ENCODE peak calls at places on chromosomes 12 and 14, in ten cellular contexts. X, G, D, H, M, Y, E, R, P and U are unnamed samples.

GRCh38 chr12:117080707-117081141 is 18.5 kb downstream of the TESC start:
- DNase-seq in X (no peak), G (no peak), D (no peak), H (no peak), M (no peak), Y (no peak), E (no peak), R (no peak), P (no peak), U (no peak)

GRCh38 chr12:113065126-113066007 is 8.8 kb downstream of the DTX1 start:
- DNase-seq in X (no peak), G (no peak), D (no peak), H (peak; percentile 63), M (no peak), Y (no peak), E (peak; percentile 85), R (no peak), P (no peak), U (no peak)

GRCh38 chr12:121797937-121798801 is 4.7 kb upstream of the RHOF start:
- DNase-seq in X (peak; percentile 76), G (no peak), D (peak; percentile 87), H (no peak), M (no peak), Y (no peak), E (peak; percentile 49), R (no peak), P (no peak), U (peak; percentile 55)

GRCh38 chr12:132199101-132199500 is 54.8 kb downstream of the NOC4L start:
- DNase-seq in X (no peak), G (no peak), D (no peak), H (no peak), M (no peak), Y (no peak), E (no peak), R (no peak), P (no peak), U (no peak)

GRCh38 chr14:69572634-69573135 is 2.0 kb downstream of the CCDC177 start:
- DNase-seq in X (no peak), G (no peak), D (no peak), H (no peak), M (no peak), Y (no peak), E (peak; percentile 21), R (no peak), P (no peak), U (no peak)

GRCh38 chr12:25155031-25155576 is 39.9 kb downstream of the DNAI7 start:
- DNase-seq in X (no peak), G (peak; percentile 16), D (no peak), H (peak; percentile 10), M (no peak), Y (no peak), E (peak; percentile 58), R (no peak), P (no peak), U (peak; percentile 43)

GRCh38 chr14:22883191-22883976 is at the start of gene REM2:
- DNase-seq in X (no peak), G (no peak), D (no peak), H (no peak), M (no peak), Y (no peak), E (peak; percentile 51), R (no peak), P (no peak), U (no peak)

GRCh38 chr12:94649349-94650142 is 811 bp downstream of the TMCC3 start:
- DNase-seq in X (peak; percentile 64), G (no peak), D (peak; percentile 66), H (peak; percentile 43), M (peak; percentile 45), Y (peak; percentile 24), E (peak; percentile 67), R (peak; percentile 48), P (no peak), U (peak; percentile 64)

GRCh38 chr12:120321382-120322202 is 6.0 kb downstream of the PLA2G1B start:
- DNase-seq in X (peak; percentile 51), G (peak; percentile 92), D (peak; percentile 23), H (no peak), M (no peak), Y (no peak), E (no peak), R (peak; percentile 44), P (no peak), U (no peak)

GRCh38 chr14:24971255-24971654 is 78.7 kb downstream of the STXBP6 start:
- DNase-seq in X (no peak), G (no peak), D (no peak), H (no peak), M (no peak), Y (no peak), E (no peak), R (no peak), P (no peak), U (no peak)

DNA sequence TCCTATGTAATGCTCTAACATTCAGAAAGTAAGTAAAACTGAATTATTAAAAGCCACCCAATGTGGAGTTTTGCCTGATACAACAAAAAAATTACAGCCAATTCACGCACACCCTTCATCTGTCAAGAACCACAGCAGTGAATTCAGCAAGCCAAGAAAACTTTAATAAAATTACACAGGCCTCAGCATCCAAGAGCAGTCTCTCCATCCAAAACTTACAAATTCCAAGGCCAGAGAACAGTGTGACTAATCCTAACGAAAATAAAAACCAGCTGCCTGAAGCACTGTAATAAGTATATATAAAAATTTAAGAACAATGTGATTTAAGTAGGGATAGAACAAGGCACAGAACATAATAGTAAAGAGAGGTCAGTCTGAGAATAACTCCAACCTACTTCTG is 54.2 kb downstream of the SIX6 start:
- DNase-seq in X (no peak), G (no peak), D (no peak), H (no peak), M (no peak), Y (no peak), E (no peak), R (no peak), P (no peak), U (no peak)
- TF ChIP-seq POLR2AphosphoS5 in X (no peak), G (no peak), D (no peak), H (no peak), M (no peak), Y (no peak), E (no peak), R (no peak), P (no peak), U (no peak)

GRCh38 chr12:6952860-6953416 is 1.8 kb downstream of the PTPN6 start:
- DNase-seq in X (no peak), G (no peak), D (no peak), H (no peak), M (no peak), Y (no peak), E (no peak), R (no peak), P (no peak), U (no peak)

GRCh38 chr12:6953417-6954315 is 2.5 kb downstream of the PTPN6 start:
- DNase-seq in X (peak; percentile 54), G (no peak), D (peak; percentile 79), H (no peak), M (no peak), Y (no peak), E (no peak), R (peak; percentile 75), P (peak; percentile 79), U (peak; percentile 46)

GRCh38 chr12:6954754-6955461 is 3.8 kb downstream of the PTPN6 start:
- DNase-seq in X (no peak), G (no peak), D (no peak), H (no peak), M (no peak), Y (no peak), E (no peak), R (no peak), P (peak; percentile 63), U (no peak)

GRCh38 chr12:6955462-6956331 is 4.5 kb downstream of the PTPN6 start:
- DNase-seq in X (no peak), G (no peak), D (peak; percentile 7), H (no peak), M (no peak), Y (no peak), E (no peak), R (no peak), P (no peak), U (no peak)

GRCh38 chr12:6954316-6954710 is 3.2 kb downstream of the PTPN6 start:
- DNase-seq in X (no peak), G (no peak), D (no peak), H (no peak), M (no peak), Y (no peak), E (no peak), R (no peak), P (no peak), U (no peak)
- TF ChIP-seq POLR2AphosphoS5 in X (no peak), G (no peak), D (no peak), H (no peak), M (no peak), Y (no peak), E (no peak), R (no peak), P (no peak), U (no peak)

DNA sequence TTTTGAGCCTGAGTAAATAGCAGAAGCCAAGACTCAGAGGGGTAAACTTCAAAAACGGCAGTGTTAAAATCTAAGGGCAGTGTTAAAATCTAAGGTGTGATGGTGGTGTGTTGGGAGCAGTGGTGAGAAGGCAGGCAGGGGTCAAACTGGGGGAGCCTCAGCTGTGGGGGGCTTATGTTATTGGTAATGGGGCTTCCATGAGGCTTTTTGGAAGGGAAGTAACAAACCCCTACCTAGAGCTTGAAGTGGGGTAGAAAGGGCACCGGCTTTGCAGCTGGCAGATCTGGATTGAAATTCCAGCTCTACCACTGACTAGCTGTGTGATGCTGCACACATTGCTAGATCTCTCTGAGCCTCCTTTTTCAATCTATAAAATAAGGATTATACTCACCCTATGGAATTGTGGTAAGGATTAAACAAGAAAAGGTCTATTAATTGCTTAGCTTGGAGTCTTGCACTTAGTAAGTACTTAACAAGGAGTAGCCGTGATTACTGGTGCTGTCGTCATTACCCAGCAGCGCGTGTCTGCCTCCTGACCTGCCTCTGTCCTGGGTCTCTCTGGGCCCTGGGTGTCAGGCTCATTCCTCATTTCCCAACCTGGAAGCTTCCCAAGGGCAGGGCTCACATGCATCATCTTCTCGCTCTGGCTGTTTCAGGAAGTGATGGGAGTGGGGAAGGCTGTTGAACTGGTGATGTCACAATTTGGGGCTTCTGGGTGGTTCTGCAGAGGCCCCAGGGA is 18.5 kb upstream of the KRT80 start:
- DNase-seq in X (no peak), G (no peak), D (no peak), H (no peak), M (no peak), Y (no peak), E (no peak), R (peak; percentile 81), P (no peak), U (no peak)
- TF ChIP-seq POLR2AphosphoS5 in X (no peak), G (no peak), D (no peak), H (no peak), M (no peak), Y (no peak), E (no peak), R (peak; percentile 57), P (peak; percentile 23), U (no peak)

DNA sequence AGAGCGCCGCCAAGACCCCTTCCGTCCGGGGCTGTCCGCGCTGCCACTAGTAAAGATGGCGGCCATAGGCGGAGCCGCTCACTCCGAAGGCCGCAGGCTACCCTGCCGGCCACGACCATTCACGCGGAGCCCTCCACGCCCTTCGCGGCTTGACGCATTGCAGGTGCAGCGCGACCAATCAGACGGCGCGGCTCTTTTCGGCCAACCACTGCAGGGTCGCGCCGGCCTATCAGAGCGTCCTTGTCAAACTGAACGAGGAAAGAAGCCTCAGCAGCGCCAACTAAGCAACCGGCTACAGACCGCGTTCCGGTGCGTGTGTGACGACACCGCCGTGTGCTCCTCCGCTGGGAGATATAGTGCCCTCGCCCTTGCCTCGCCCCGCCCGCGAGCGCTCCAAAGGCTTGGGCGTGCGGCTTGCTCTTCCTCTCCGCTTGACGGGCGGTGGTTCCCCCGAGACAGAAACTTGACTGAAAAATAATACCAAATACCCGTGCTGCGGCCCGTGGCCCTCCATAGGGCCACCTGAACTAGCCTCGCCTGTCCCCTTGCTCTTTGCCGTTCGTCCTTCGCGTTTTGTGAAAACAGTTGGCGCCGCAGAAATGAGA is 13.6 kb upstream of the CALM1 start:
- DNase-seq in X (peak; percentile 100), G (peak; percentile 98), D (peak; percentile 100), H (peak; percentile 82), M (peak; percentile 88), Y (peak; percentile 100), E (peak; percentile 100), R (peak; percentile 100), P (peak; percentile 100), U (peak; percentile 100)
- TF ChIP-seq POLR2AphosphoS5 in X (peak; percentile 99), G (peak; percentile 82), D (peak; percentile 100), H (peak; percentile 94), M (peak; percentile 89), Y (peak; percentile 97), E (peak; percentile 92), R (peak; percentile 99), P (peak; percentile 100), U (peak; percentile 91)